ENCODE peak calls at places on chromosomes 11 and 22, in nine cellular contexts. One of them, this sample, is unnamed.

GRCh38 chr22:23218867-23219251 is 38.5 kb downstream of the BCR start:
- DNase-seq in GM12865: peak; percentile 24
- DNase-seq in IMR-90: peak; percentile 62
- DNase-seq in fibroblast of the aortic adventitia: no peak
- DNase-seq in OCI-LY7: peak; percentile 66
- DNase-seq in sigmoid colon: no peak
- DNase-seq in esophagus muscularis mucosa: no peak
- DNase-seq in left lung: peak; percentile 96
- DNase-seq in CD8-positive, alpha-beta T cell: no peak
- DNase-seq in this sample: no peak

GRCh38 chr22:35037089-35037488 is 28.9 kb upstream of the ISX start:
- DNase-seq in GM12865: peak; percentile 51
- DNase-seq in IMR-90: no peak
- DNase-seq in fibroblast of the aortic adventitia: no peak
- DNase-seq in OCI-LY7: peak; percentile 7
- DNase-seq in sigmoid colon: no peak
- DNase-seq in esophagus muscularis mucosa: no peak
- DNase-seq in left lung: no peak
- DNase-seq in CD8-positive, alpha-beta T cell: no peak
- DNase-seq in this sample: no peak

GRCh38 chr22:19103881-19104821 is 18.1 kb downstream of the DGCR2 start:
- DNase-seq in GM12865: no peak
- DNase-seq in IMR-90: peak; percentile 79
- DNase-seq in fibroblast of the aortic adventitia: peak; percentile 22
- DNase-seq in OCI-LY7: no peak
- DNase-seq in sigmoid colon: peak; percentile 59
- DNase-seq in esophagus muscularis mucosa: no peak
- DNase-seq in left lung: no peak
- DNase-seq in CD8-positive, alpha-beta T cell: no peak
- DNase-seq in this sample: no peak

GRCh38 chr11:69310934-69311766 is 17.2 kb downstream of the MYEOV start:
- DNase-seq in GM12865: peak; percentile 48
- DNase-seq in IMR-90: no peak
- DNase-seq in fibroblast of the aortic adventitia: no peak
- DNase-seq in OCI-LY7: no peak
- DNase-seq in sigmoid colon: peak; percentile 53
- DNase-seq in esophagus muscularis mucosa: no peak
- DNase-seq in left lung: no peak
- DNase-seq in CD8-positive, alpha-beta T cell: no peak
- DNase-seq in this sample: no peak

GRCh38 chr22:22099833-22100812 is 117.5 kb upstream of the TOP3B start:
- DNase-seq in GM12865: peak; percentile 5
- DNase-seq in IMR-90: peak; percentile 32
- DNase-seq in fibroblast of the aortic adventitia: peak; percentile 16
- DNase-seq in OCI-LY7: peak; percentile 71
- DNase-seq in sigmoid colon: no peak
- DNase-seq in esophagus muscularis mucosa: peak; percentile 81
- DNase-seq in left lung: no peak
- DNase-seq in CD8-positive, alpha-beta T cell: no peak
- DNase-seq in this sample: peak; percentile 20

GRCh38 chr22:42450862-42451261 is 18.7 kb upstream of the NFAM1 start:
- DNase-seq in GM12865: no peak
- DNase-seq in IMR-90: no peak
- DNase-seq in fibroblast of the aortic adventitia: no peak
- DNase-seq in OCI-LY7: no peak
- DNase-seq in sigmoid colon: no peak
- DNase-seq in esophagus muscularis mucosa: no peak
- DNase-seq in left lung: peak; percentile 10
- DNase-seq in CD8-positive, alpha-beta T cell: no peak
- DNase-seq in this sample: no peak

GRCh38 chr11:12388171-12388570 is 10.8 kb downstream of the PARVA start:
- DNase-seq in GM12865: no peak
- DNase-seq in IMR-90: no peak
- DNase-seq in fibroblast of the aortic adventitia: peak; percentile 28
- DNase-seq in OCI-LY7: no peak
- DNase-seq in sigmoid colon: no peak
- DNase-seq in esophagus muscularis mucosa: peak; percentile 86
- DNase-seq in left lung: no peak
- DNase-seq in CD8-positive, alpha-beta T cell: no peak
- DNase-seq in this sample: no peak

GRCh38 chr11:112564228-112564955 is 303.7 kb upstream of the PLET1 start:
- DNase-seq in GM12865: no peak
- DNase-seq in IMR-90: peak; percentile 79
- DNase-seq in fibroblast of the aortic adventitia: peak; percentile 71
- DNase-seq in OCI-LY7: no peak
- DNase-seq in sigmoid colon: no peak
- DNase-seq in esophagus muscularis mucosa: no peak
- DNase-seq in left lung: no peak
- DNase-seq in CD8-positive, alpha-beta T cell: no peak
- DNase-seq in this sample: peak; percentile 22

GRCh38 chr22:50068096-50068495 is 10.0 kb upstream of the TTLL8 start:
- DNase-seq in GM12865: no peak
- DNase-seq in IMR-90: no peak
- DNase-seq in fibroblast of the aortic adventitia: no peak
- DNase-seq in OCI-LY7: no peak
- DNase-seq in sigmoid colon: no peak
- DNase-seq in esophagus muscularis mucosa: no peak
- DNase-seq in left lung: peak; percentile 64
- DNase-seq in CD8-positive, alpha-beta T cell: no peak
- DNase-seq in this sample: no peak

GRCh38 chr11:33899383-33900037 is 7.6 kb upstream of the LMO2 start:
- DNase-seq in GM12865: no peak
- DNase-seq in IMR-90: peak; percentile 66
- DNase-seq in fibroblast of the aortic adventitia: peak; percentile 95
- DNase-seq in OCI-LY7: no peak
- DNase-seq in sigmoid colon: peak; percentile 92
- DNase-seq in esophagus muscularis mucosa: peak; percentile 94
- DNase-seq in left lung: no peak
- DNase-seq in CD8-positive, alpha-beta T cell: no peak
- DNase-seq in this sample: peak; percentile 83

GRCh38 chr22:37242395-37242918 is 1.6 kb downstream of the RAC2 start:
- DNase-seq in GM12865: peak; percentile 95
- DNase-seq in IMR-90: peak; percentile 38
- DNase-seq in fibroblast of the aortic adventitia: no peak
- DNase-seq in OCI-LY7: peak; percentile 89
- DNase-seq in sigmoid colon: peak; percentile 73
- DNase-seq in esophagus muscularis mucosa: peak; percentile 94
- DNase-seq in left lung: peak; percentile 92
- DNase-seq in CD8-positive, alpha-beta T cell: peak; percentile 67
- DNase-seq in this sample: no peak

GRCh38 chr11:69285091-69285490 is 8.9 kb upstream of the MYEOV start:
- DNase-seq in GM12865: no peak
- DNase-seq in IMR-90: no peak
- DNase-seq in fibroblast of the aortic adventitia: no peak
- DNase-seq in OCI-LY7: no peak
- DNase-seq in sigmoid colon: no peak
- DNase-seq in esophagus muscularis mucosa: no peak
- DNase-seq in left lung: no peak
- DNase-seq in CD8-positive, alpha-beta T cell: no peak
- DNase-seq in this sample: no peak

GRCh38 chr22:41775976-41776375 is 24.5 kb upstream of the CCDC134 start:
- DNase-seq in GM12865: no peak
- DNase-seq in IMR-90: no peak
- DNase-seq in fibroblast of the aortic adventitia: no peak
- DNase-seq in OCI-LY7: no peak
- DNase-seq in sigmoid colon: no peak
- DNase-seq in esophagus muscularis mucosa: no peak
- DNase-seq in left lung: no peak
- DNase-seq in CD8-positive, alpha-beta T cell: no peak
- DNase-seq in this sample: no peak

GRCh38 chr11:44324787-44325525 is 15.0 kb upstream of the ALX4 start:
- DNase-seq in GM12865: no peak
- DNase-seq in IMR-90: no peak
- DNase-seq in fibroblast of the aortic adventitia: no peak
- DNase-seq in OCI-LY7: no peak
- DNase-seq in sigmoid colon: no peak
- DNase-seq in esophagus muscularis mucosa: no peak
- DNase-seq in left lung: no peak
- DNase-seq in CD8-positive, alpha-beta T cell: no peak
- DNase-seq in this sample: no peak

GRCh38 chr11:41031571-41032060 is 427.8 kb downstream of the LRRC4C start:
- DNase-seq in GM12865: no peak
- DNase-seq in IMR-90: no peak
- DNase-seq in fibroblast of the aortic adventitia: no peak
- DNase-seq in OCI-LY7: no peak
- DNase-seq in sigmoid colon: no peak
- DNase-seq in esophagus muscularis mucosa: no peak
- DNase-seq in left lung: no peak
- DNase-seq in CD8-positive, alpha-beta T cell: no peak
- DNase-seq in this sample: no peak

GRCh38 chr11:133618500-133618899 is 86.2 kb upstream of the OPCML start:
- DNase-seq in GM12865: no peak
- DNase-seq in IMR-90: no peak
- DNase-seq in fibroblast of the aortic adventitia: no peak
- DNase-seq in OCI-LY7: no peak
- DNase-seq in sigmoid colon: no peak
- DNase-seq in esophagus muscularis mucosa: peak; percentile 42
- DNase-seq in left lung: no peak
- DNase-seq in CD8-positive, alpha-beta T cell: no peak
- DNase-seq in this sample: no peak

DNA sequence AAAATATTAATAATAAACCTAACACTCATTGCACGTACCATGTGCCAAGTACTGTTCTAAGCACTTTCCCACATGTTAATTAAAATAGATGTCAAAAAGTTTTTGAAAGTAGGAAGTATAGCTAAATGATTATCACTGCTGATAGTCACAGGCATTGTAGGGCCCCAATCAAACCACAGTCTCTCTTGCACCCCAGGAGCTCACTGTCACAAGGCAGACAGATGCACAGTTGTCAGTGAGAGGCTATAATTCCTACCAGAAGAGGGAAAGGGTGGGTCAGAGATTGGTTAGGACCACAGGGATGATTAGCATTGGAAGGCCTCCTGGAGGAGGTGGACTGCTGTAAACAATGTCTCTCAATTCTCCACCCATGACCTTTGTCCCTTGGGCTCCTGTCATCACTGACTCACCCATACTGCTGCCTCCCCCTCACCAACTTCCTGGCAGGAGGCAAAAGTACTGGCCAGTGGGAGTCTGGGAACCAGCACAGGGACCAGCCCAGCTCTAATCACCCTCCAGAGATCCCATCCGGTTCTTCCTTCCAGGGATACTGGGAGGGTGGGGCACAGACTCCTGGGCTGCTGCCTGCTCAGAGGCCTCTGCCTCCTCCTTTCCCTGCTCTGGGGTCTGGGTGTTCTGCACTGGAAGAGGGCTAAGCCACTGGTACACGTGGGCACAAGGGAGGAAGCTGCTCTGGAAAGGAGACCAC is 1.1 kb upstream of the POLD4 start:
- DNase-seq in GM12865: no peak
- DNase-seq in IMR-90: peak; percentile 98
- DNase-seq in fibroblast of the aortic adventitia: peak; percentile 95
- DNase-seq in OCI-LY7: no peak
- DNase-seq in sigmoid colon: peak; percentile 81
- DNase-seq in esophagus muscularis mucosa: no peak
- DNase-seq in left lung: no peak
- DNase-seq in CD8-positive, alpha-beta T cell: no peak
- DNase-seq in this sample: peak; percentile 99
- H3K4me3 ChIP-seq in GM12865: peak overlapping the region; percentile 56
- H3K4me3 ChIP-seq in IMR-90: no peak overlapping the region
- H3K4me3 ChIP-seq in fibroblast of the aortic adventitia: peak overlapping the region; percentile 46
- H3K4me3 ChIP-seq in OCI-LY7: peak overlapping the region; percentile 70
- H3K4me3 ChIP-seq in sigmoid colon: peak overlapping the region; percentile 71
- H3K4me3 ChIP-seq in esophagus muscularis mucosa: peak overlapping the region; percentile 72
- H3K4me3 ChIP-seq in left lung: no peak overlapping the region
- H3K4me3 ChIP-seq in CD8-positive, alpha-beta T cell: no peak overlapping the region
- H3K4me3 ChIP-seq in this sample: peak overlapping the region; percentile 75

GRCh38 chr11:37657645-37658044 is 1059.6 kb upstream of the RAG2 start:
- DNase-seq in GM12865: no peak
- DNase-seq in IMR-90: peak; percentile 25
- DNase-seq in fibroblast of the aortic adventitia: peak; percentile 36
- DNase-seq in OCI-LY7: no peak
- DNase-seq in sigmoid colon: no peak
- DNase-seq in esophagus muscularis mucosa: no peak
- DNase-seq in left lung: no peak
- DNase-seq in CD8-positive, alpha-beta T cell: no peak
- DNase-seq in this sample: peak; percentile 2
- TF ChIP-seq CTCF in GM12865: no peak
- TF ChIP-seq CTCF in IMR-90: peak; percentile 56
- TF ChIP-seq CTCF in fibroblast of the aortic adventitia: peak; percentile 51
- TF ChIP-seq CTCF in OCI-LY7: peak; percentile 24
- TF ChIP-seq CTCF in sigmoid colon: no peak
- TF ChIP-seq CTCF in esophagus muscularis mucosa: peak; percentile 24
- TF ChIP-seq CTCF in left lung: no peak
- TF ChIP-seq CTCF in CD8-positive, alpha-beta T cell: no peak
- TF ChIP-seq CTCF in this sample: peak; percentile 28

DNA sequence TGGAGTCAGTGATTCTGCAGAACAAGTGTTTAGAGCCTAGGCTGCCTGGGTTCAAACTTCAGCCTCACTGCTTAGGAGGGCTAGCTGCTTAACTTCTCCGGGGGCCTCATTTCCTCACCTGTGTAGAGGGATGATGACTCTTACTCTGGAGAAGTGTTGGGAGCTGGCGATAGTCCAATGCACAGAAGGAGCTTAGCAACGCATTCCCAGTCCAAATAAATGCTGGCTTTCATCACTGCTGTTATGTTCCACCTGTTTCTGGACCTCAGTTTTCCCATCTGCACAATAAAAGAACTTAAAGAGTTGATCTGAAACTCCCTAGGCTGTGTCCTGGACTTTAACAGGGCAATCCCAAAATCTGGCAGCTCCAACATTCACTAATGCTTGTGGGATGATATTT is 337.8 kb downstream of the MIAT start:
- DNase-seq in GM12865: no peak
- DNase-seq in IMR-90: no peak
- DNase-seq in fibroblast of the aortic adventitia: peak; percentile 10
- DNase-seq in OCI-LY7: no peak
- DNase-seq in sigmoid colon: peak; percentile 84
- DNase-seq in esophagus muscularis mucosa: no peak
- DNase-seq in left lung: no peak
- DNase-seq in CD8-positive, alpha-beta T cell: no peak
- DNase-seq in this sample: no peak
- H3K4me3 ChIP-seq in GM12865: no peak overlapping the region
- H3K4me3 ChIP-seq in IMR-90: no peak overlapping the region
- H3K4me3 ChIP-seq in fibroblast of the aortic adventitia: no peak overlapping the region
- H3K4me3 ChIP-seq in OCI-LY7: no peak overlapping the region
- H3K4me3 ChIP-seq in sigmoid colon: no peak overlapping the region
- H3K4me3 ChIP-seq in esophagus muscularis mucosa: no peak overlapping the region
- H3K4me3 ChIP-seq in left lung: no peak overlapping the region
- H3K4me3 ChIP-seq in CD8-positive, alpha-beta T cell: no peak overlapping the region
- H3K4me3 ChIP-seq in this sample: no peak overlapping the region

DNA sequence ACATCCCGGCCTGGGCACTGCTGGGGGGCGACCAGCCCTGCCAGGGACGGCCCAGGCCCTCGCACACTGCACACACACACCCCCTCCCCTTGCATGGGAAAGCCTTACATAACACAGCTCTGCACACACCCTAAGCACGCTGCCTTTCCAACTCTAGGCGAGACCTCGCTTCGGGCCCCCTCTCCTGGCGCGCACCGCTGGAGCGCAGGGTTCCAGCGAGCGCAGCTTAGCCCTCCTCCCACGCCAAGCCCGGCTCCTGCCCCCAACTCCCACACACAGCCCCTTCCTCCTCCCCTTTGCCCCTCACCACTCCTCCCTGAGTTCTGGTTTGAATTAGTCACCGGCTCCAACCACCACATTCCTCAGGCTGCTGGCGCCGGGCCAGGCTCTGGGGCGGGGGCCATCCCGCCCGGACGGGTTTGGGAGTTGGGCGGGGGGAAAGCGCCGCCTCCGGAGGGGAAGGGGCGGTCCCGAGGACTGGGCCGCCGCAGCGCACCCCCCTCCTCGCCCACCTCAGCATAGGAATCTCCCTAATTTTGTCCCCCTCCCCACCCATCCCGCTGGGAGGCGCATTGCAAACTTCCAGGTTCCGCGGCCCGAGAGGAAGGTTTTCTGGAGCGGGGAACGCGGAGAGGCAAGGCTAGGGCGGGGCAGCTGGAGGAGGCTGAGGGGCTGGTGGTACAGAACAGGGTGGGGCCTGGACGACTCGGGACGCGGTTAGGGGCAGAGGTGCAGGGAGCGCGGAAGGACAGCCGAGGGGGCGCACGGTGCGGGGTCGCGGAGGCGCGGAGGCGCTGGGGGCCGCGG is 966 bp downstream of the AHNAK start:
- DNase-seq in GM12865: peak; percentile 47
- DNase-seq in IMR-90: peak; percentile 93
- DNase-seq in fibroblast of the aortic adventitia: peak; percentile 95
- DNase-seq in OCI-LY7: no peak
- DNase-seq in sigmoid colon: peak; percentile 97
- DNase-seq in esophagus muscularis mucosa: peak; percentile 97
- DNase-seq in left lung: peak; percentile 96
- DNase-seq in CD8-positive, alpha-beta T cell: no peak
- DNase-seq in this sample: peak; percentile 93
- TF ChIP-seq CTCF in GM12865: no peak
- TF ChIP-seq CTCF in IMR-90: peak; percentile 16
- TF ChIP-seq CTCF in fibroblast of the aortic adventitia: peak; percentile 11
- TF ChIP-seq CTCF in OCI-LY7: no peak
- TF ChIP-seq CTCF in sigmoid colon: no peak
- TF ChIP-seq CTCF in esophagus muscularis mucosa: no peak
- TF ChIP-seq CTCF in left lung: no peak
- TF ChIP-seq CTCF in CD8-positive, alpha-beta T cell: no peak
- TF ChIP-seq CTCF in this sample: no peak